ENCODE peak calls at places on chromosomes 6 and 20, in eight cellular contexts. A is left lung, T is epithelial cell of esophagus, N is NB4, U is PC-9, R is GM12865, I is astrocyte of the spinal cord, G is cardiac muscle cell. V is an unnamed sample.

GRCh38 chr6:47413752-47414516 is 63.7 kb upstream of the CD2AP start:
- DNase-seq in A (no peak), T (peak; percentile 74), N (peak; percentile 75), U (peak; percentile 28), R (peak; percentile 74), I (peak; percentile 76), G (peak; percentile 58), V (peak; percentile 44)

GRCh38 chr20:8129211-8129986 is 2.7 kb upstream of the PLCB1 start:
- DNase-seq in A (no peak), T (no peak), N (peak; percentile 11), U (no peak), R (no peak), I (no peak), G (no peak), V (no peak)

GRCh38 chr6:53209681-53210080 is 61.0 kb upstream of the GCM1 start:
- DNase-seq in A (no peak), T (no peak), N (no peak), U (no peak), R (no peak), I (no peak), G (no peak), V (peak; percentile 54)

GRCh38 chr20:8764289-8764962 is 304.5 kb upstream of the PLCB4 start:
- DNase-seq in A (no peak), T (no peak), N (no peak), U (no peak), R (no peak), I (no peak), G (no peak), V (peak; percentile 89)

GRCh38 chr6:168105813-168106660 is 27.0 kb upstream of the FRMD1 start:
- DNase-seq in A (peak; percentile 30), T (no peak), N (no peak), U (no peak), R (no peak), I (no peak), G (no peak), V (no peak)

GRCh38 chr20:37251836-37252477 is 9.7 kb downstream of the GHRH start:
- DNase-seq in A (no peak), T (no peak), N (no peak), U (no peak), R (no peak), I (no peak), G (no peak), V (no peak)

GRCh38 chr20:2984028-2984501 is 59.4 kb upstream of the GNRH2 start:
- DNase-seq in A (no peak), T (no peak), N (no peak), U (no peak), R (peak; percentile 47), I (no peak), G (no peak), V (no peak)

GRCh38 chr20:15512916-15513315 is 1060.3 kb downstream of the KIF16B start:
- DNase-seq in A (no peak), T (no peak), N (no peak), U (no peak), R (no peak), I (no peak), G (no peak), V (no peak)

GRCh38 chr6:153210083-153210482 is 79.0 kb upstream of the RGS17 start:
- DNase-seq in A (no peak), T (no peak), N (peak; percentile 20), U (no peak), R (peak; percentile 17), I (peak; percentile 62), G (no peak), V (no peak)

GRCh38 chr6:31663087-31663960 is 1.5 kb downstream of the GPANK1 start:
- DNase-seq in A (no peak), T (peak; percentile 67), N (no peak), U (no peak), R (no peak), I (no peak), G (no peak), V (no peak)

GRCh38 chr6:38773338-38773737 is 58.2 kb downstream of the DNAH8 start:
- DNase-seq in A (no peak), T (peak; percentile 74), N (peak; percentile 32), U (no peak), R (peak; percentile 57), I (no peak), G (peak; percentile 3), V (no peak)

GRCh38 chr6:52186480-52186879 is 305 bp downstream of the IL17A start:
- DNase-seq in A (no peak), T (no peak), N (no peak), U (no peak), R (peak; percentile 56), I (no peak), G (no peak), V (no peak)

GRCh38 chr6:125797934-125798444 is 7.2 kb downstream of the NCOA7 start:
- DNase-seq in A (no peak), T (peak; percentile 58), N (no peak), U (no peak), R (no peak), I (no peak), G (no peak), V (no peak)

DNA sequence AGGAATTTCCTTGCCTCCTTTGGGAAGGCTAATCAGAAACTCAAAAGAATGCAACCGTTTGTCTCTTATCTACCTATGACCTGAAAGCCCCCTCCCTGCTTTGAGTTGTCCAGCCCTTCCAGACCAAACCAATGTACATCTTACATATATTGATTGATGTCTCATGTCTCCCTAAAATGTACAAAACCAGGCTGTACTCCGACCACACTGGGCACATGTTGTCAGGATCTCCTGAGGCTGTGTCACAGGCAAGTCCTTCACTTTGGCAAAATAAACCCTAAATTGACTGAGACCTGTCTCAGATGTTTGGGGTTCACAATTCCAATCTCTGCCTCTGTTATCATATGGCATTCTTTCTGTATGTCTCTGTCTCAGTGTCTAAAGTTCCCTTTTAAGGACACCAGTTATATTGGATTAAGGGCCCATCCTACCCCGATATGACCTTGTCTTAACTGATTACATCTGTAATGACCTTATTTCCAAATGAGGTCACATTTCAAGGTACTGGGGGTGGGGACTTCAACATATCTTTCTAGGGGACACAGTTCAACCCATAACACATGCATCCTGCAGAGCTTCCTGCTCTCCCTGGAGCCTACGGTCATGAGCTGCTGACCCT is 513.5 kb upstream of the JARID2 start:
- DNase-seq in A (no peak), T (no peak), N (no peak), U (no peak), R (no peak), I (no peak), G (no peak), V (no peak)
- H3K4me3 ChIP-seq in A (no peak overlapping the region), T (no peak overlapping the region), N (no peak overlapping the region), U (peak overlapping the region; percentile 39), R (no peak overlapping the region), I (no peak overlapping the region), G (no peak overlapping the region), V (no peak overlapping the region)

DNA sequence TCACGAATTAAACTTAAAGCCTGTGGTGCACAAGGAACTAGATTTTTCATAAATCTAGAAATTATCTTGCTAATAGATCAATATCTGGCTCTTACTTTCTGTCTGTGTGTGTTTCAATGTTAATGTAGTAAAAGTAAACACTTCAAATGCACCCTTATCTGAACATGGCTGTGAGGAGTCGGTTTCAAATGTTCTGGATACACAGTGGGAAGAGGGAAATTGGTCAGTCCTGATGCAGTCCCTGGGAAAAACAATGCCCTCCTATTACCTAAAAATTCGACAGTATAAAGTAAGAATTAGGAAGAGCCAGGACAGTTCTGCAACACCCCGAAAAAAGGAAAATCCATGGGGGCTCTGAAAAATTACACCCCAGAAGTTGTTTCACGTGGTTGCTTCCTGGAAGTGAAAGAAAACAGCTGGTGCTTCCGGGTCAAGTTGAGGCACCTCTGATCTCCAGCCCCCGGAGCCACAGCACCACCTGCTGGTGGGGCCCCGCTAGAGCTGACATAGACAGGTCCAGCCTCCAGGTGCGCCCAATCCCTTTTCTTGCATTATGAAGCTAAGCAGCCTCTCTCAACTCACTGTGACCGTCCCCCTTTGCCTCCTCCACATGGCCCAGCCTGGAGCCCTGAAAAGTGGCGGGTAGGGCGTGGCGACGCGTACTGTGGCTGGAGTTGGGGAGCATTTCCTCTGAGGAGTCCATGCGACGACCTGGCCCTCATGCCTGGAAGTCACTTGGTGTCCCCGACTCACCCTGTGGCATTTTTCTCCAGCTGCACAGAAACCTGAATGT is 8.3 kb downstream of the SEMG2 start:
- DNase-seq in A (peak; percentile 92), T (peak; percentile 62), N (peak; percentile 57), U (peak; percentile 69), R (peak; percentile 46), I (no peak), G (no peak), V (no peak)
- TF ChIP-seq CTCF in A (peak; percentile 23), T (peak; percentile 71), N (peak; percentile 74), U (peak; percentile 96), R (peak; percentile 49), I (peak; percentile 44), G (peak; percentile 53), V (peak; percentile 43)

DNA sequence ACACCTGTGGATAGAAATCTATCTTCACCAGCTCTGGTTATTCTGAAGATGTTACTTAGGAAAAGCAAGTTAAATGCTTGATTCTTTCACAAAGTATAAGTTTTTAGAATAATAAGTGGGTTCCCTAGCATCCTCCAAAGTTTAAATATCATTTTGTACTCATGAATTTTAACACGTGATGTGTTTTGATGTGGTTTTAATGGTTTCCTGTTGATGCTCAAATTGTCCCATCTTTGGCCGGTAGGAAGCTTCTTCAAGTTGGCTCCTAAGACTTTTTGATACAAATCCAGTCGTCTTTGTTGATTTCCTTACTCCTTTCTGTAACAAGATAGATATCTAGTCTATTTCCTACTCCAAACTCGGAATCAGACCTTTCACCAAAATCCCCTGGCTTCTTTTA is 94.5 kb upstream of the STXBP5 start:
- DNase-seq in A (no peak), T (no peak), N (no peak), U (no peak), R (no peak), I (no peak), G (no peak), V (no peak)
- H3K4me3 ChIP-seq in A (no peak overlapping the region), T (no peak overlapping the region), N (no peak overlapping the region), U (no peak overlapping the region), R (no peak overlapping the region), I (no peak overlapping the region), G (no peak overlapping the region), V (no peak overlapping the region)

DNA sequence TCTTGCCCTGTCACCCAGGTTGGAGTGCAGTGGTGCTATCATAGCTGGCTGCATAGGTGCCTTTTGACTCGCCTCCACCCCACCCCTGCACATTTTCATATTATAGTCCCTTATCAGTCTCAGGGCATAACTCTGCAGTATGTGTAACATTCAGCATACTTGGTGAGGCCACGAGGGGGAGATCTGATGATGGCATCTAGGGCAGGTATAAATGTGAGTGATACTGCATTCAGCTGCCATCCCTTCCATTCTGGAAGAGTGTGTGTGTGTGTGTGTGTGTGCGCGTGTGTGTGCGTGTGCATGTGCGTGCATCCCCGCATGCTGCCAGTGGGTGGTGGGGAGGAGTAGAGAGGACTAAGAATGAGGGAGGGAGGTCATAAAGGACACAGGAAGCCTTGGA is 81.4 kb downstream of the JARID2 start:
- DNase-seq in A (no peak), T (peak; percentile 18), N (no peak), U (no peak), R (peak; percentile 79), I (no peak), G (no peak), V (no peak)
- TF ChIP-seq CTCF in A (no peak), T (peak; percentile 28), N (no peak), U (no peak), R (peak; percentile 58), I (peak; percentile 20), G (peak; percentile 23), V (peak; percentile 41)

GRCh38 chr6:147905721-147906120 is 397.2 kb downstream of the SAMD5 start:
- DNase-seq in A (no peak), T (no peak), N (no peak), U (no peak), R (no peak), I (no peak), G (no peak), V (no peak)
- H3K4me3 ChIP-seq in A (no peak overlapping the region), T (no peak overlapping the region), N (no peak overlapping the region), U (no peak overlapping the region), R (no peak overlapping the region), I (no peak overlapping the region), G (no peak overlapping the region), V (no peak overlapping the region)

GRCh38 chr20:62401331-62401779 is 5.7 kb downstream of the CABLES2 start:
- DNase-seq in A (no peak), T (peak; percentile 28), N (no peak), U (no peak), R (no peak), I (no peak), G (peak; percentile 49), V (no peak)
- TF ChIP-seq CTCF in A (no peak), T (peak; percentile 52), N (no peak), U (no peak), R (no peak), I (peak; percentile 9), G (peak; percentile 10), V (no peak)

V was measured in LNCaP clone FGC.